ENCODE peak calls at places on chromosomes 11 and 22, in seven cellular contexts. E, U, Z, H, C, B and N are unnamed samples.

GRCh38 chr11:34570584-34570983 is 50.3 kb upstream of the EHF start:
- DNase-seq in E (no peak), U (peak), Z (no peak), H (no peak), C (peak), B (no peak), N (no peak)

GRCh38 chr22:18970948-18971315 is 34.8 kb upstream of the PRODH start:
- DNase-seq in E (no peak), U (no peak), Z (no peak), H (peak), C (no peak), B (no peak), N (no peak)

GRCh38 chr11:35206616-35207015 is 67.6 kb downstream of the CD44 start:
- DNase-seq in E (no peak), U (no peak), Z (no peak), H (no peak), C (no peak), B (no peak), N (no peak)

GRCh38 chr11:12184696-12185095 is 74.3 kb downstream of the MICAL2 start:
- DNase-seq in E (no peak), U (no peak), Z (no peak), H (no peak), C (no peak), B (no peak), N (no peak)

GRCh38 chr11:71282581-71283351 is 30.4 kb upstream of the SHANK2 start:
- DNase-seq in E (no peak), U (peak), Z (peak), H (no peak), C (no peak), B (no peak), N (no peak)

GRCh38 chr11:10762185-10762584 is 11.1 kb downstream of the CTR9 start:
- DNase-seq in E (no peak), U (no peak), Z (no peak), H (no peak), C (no peak), B (no peak), N (no peak)

GRCh38 chr11:110337570-110338193 is 41.3 kb upstream of the RDX start:
- DNase-seq in E (no peak), U (peak), Z (no peak), H (no peak), C (peak), B (no peak), N (no peak)

GRCh38 chr11:110734790-110735189 is 22.6 kb upstream of the ARHGAP20 start:
- DNase-seq in E (no peak), U (no peak), Z (no peak), H (no peak), C (no peak), B (no peak), N (no peak)

GRCh38 chr11:116725434-116726221 is 47.2 kb downstream of the BUD13 start:
- DNase-seq in E (peak), U (peak), Z (no peak), H (no peak), C (no peak), B (no peak), N (no peak)

GRCh38 chr11:131654849-131655248 is 284.4 kb downstream of the NTM start:
- DNase-seq in E (no peak), U (no peak), Z (peak), H (no peak), C (no peak), B (no peak), N (no peak)

GRCh38 chr11:131652231-131652630 is 281.8 kb downstream of the NTM start:
- DNase-seq in E (no peak), U (no peak), Z (no peak), H (no peak), C (no peak), B (no peak), N (no peak)

GRCh38 chr11:131656179-131656838 is 285.9 kb downstream of the NTM start:
- DNase-seq in E (no peak), U (no peak), Z (no peak), H (no peak), C (no peak), B (no peak), N (no peak)

GRCh38 chr11:131649861-131650260 is 279.4 kb downstream of the NTM start:
- DNase-seq in E (no peak), U (no peak), Z (peak), H (no peak), C (no peak), B (no peak), N (no peak)

GRCh38 chr11:131653244-131653643 is 282.8 kb downstream of the NTM start:
- DNase-seq in E (peak), U (no peak), Z (peak), H (no peak), C (no peak), B (no peak), N (no peak)
- H3K27ac ChIP-seq in E (peak), U (no peak), Z (no peak), H (no peak), C (no peak), B (peak), N (no peak)

GRCh38 chr11:117973446-117973922 is 12.7 kb upstream of the IL10RA start:
- DNase-seq in E (no peak), U (no peak), Z (no peak), H (no peak), C (no peak), B (no peak), N (no peak)
- H3K27ac ChIP-seq in E (no peak), U (no peak), Z (peak), H (no peak), C (no peak), B (no peak), N (no peak)

GRCh38 chr22:30211124-30211820 is 35.3 kb downstream of the LIF start:
- DNase-seq in E (no peak), U (no peak), Z (no peak), H (no peak), C (no peak), B (no peak), N (no peak)
- H3K27ac ChIP-seq in E (no peak), U (no peak), Z (no peak), H (no peak), C (no peak), B (no peak), N (no peak)

DNA sequence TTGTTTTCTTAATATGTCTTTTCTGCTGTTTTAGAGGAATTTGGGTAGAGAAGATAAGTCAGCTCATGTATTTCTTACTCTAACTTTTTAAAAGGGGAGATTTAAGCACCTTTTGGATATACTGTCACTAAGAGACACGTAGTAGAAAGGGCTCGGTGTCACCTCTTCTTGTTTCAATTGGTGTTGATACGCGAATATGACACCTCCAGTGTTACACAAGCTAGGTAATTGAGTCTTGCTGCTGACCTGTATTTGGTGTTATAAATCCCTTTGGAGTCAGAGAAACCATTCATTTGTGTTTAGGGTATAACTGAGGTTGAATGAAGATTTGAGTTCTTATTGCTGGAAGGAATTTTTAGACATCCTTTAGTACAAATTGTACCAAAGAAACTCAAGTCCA is 25.6 kb downstream of the FAR1 start:
- DNase-seq in E (no peak), U (no peak), Z (no peak), H (no peak), C (no peak), B (no peak), N (no peak)
- H3K27ac ChIP-seq in E (peak), U (no peak), Z (no peak), H (no peak), C (no peak), B (no peak), N (no peak)

DNA sequence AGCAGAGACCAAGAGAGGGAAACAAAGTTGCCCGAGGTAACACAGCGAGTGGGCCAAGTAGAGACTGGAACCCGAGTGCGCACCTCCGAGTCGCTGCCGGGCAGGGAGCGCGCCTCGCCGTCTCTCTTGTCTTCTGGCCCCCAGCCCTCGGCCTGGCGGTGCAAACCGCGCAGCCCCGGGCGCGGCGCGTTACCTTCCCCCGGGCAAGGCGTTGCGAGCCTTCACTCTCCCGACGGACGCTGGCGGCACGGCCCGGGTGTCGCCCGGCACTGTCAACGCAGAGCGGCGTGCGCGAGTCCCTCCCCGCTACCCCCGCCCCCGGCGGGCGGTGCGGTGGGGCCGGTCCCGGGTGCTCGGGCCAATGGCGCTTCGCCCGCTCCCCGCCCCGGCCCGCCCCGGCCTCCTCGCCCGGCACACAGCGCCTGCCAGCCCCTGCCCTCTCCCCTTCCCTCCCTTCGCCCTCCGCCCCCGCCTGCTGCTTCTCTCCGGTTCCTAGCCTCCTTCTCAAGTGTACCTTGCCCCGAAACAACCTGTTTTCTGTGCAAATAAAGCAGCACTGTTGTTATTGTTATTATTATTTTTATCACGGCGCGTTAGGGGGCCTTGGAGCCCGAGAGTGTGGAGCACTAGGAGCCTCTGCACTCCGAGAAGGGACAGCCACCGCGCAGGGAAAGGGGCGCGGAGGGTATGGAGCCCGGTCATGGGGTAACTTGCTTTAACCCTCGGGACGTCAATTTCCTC is at the start of gene SYTL2:
- DNase-seq in E (peak), U (peak), Z (peak), H (peak), C (peak), B (peak), N (peak)
- H3K27ac ChIP-seq in E (peak), U (no peak), Z (peak), H (no peak), C (no peak), B (no peak), N (peak)